ENCODE peak calls at places on chromosomes 16 and 17, in five cellular contexts. L is transverse colon, I is GM23248, R is cardiac fibroblast, C is BJ. V is an unnamed sample.
A peak's percentile ranks its signal among the peaks of the same experiment; 100 is the strongest.

GRCh38 chr16:2585651-2586081 is 47.8 kb downstream of the PDPK1 start:
- DNase-seq in L (no peak), I (no peak), R (no peak), C (no peak), V (no peak)

GRCh38 chr16:71367243-71367976 is 8.9 kb downstream of the CALB2 start:
- DNase-seq in L (peak; percentile 38), I (peak; percentile 70), R (peak; percentile 49), C (no peak), V (peak; percentile 44)

GRCh38 chr16:30046178-30046577 is 15.1 kb upstream of the TLCD3B start:
- DNase-seq in L (no peak), I (no peak), R (no peak), C (no peak), V (no peak)

GRCh38 chr17:74512624-74513084 is 18.6 kb downstream of the CD300LB start:
- DNase-seq in L (no peak), I (peak; percentile 94), R (peak; percentile 2), C (no peak), V (peak; percentile 65)

GRCh38 chr17:18315498-18316360 is 636 bp downstream of the SMCR8 start:
- DNase-seq in L (peak; percentile 23), I (no peak), R (no peak), C (no peak), V (no peak)

GRCh38 chr17:46832945-46833839 is 14.7 kb upstream of the WNT3 start:
- DNase-seq in L (no peak), I (peak; percentile 96), R (peak; percentile 71), C (peak; percentile 19), V (peak; percentile 74)

GRCh38 chr17:19304209-19304608 is 58.3 kb downstream of the B9D1 start:
- DNase-seq in L (peak; percentile 74), I (peak; percentile 64), R (peak; percentile 77), C (no peak), V (no peak)

GRCh38 chr17:38919316-38920078 is 5.9 kb upstream of the LASP1NB start:
- DNase-seq in L (no peak), I (no peak), R (no peak), C (no peak), V (no peak)

GRCh38 chr16:81693467-81694303 is 85.4 kb upstream of the PLCG2 start:
- DNase-seq in L (peak; percentile 39), I (no peak), R (no peak), C (no peak), V (peak; percentile 82)

GRCh38 chr16:1614226-1615102 is 2.3 kb downstream of the CRAMP1 start:
- DNase-seq in L (peak; percentile 17), I (peak; percentile 84), R (peak; percentile 44), C (no peak), V (peak; percentile 34)

GRCh38 chr16:12453832-12454231 is 349.9 kb downstream of the CPPED1 start:
- DNase-seq in L (no peak), I (peak; percentile 7), R (no peak), C (no peak), V (no peak)

GRCh38 chr17:54261465-54261864 is 438.7 kb downstream of the KIF2B start:
- DNase-seq in L (no peak), I (no peak), R (no peak), C (no peak), V (no peak)

GRCh38 chr16:2480948-2481347 is 6.0 kb downstream of the TBC1D24 start:
- DNase-seq in L (peak; percentile 80), I (no peak), R (no peak), C (no peak), V (no peak)

GRCh38 chr17:47013341-47013740 is 34.3 kb upstream of the RPRML start:
- DNase-seq in L (no peak), I (peak; percentile 8), R (no peak), C (no peak), V (no peak)

GRCh38 chr17:45305532-45306087 is 11.2 kb downstream of the MAP3K14 start:
- DNase-seq in L (no peak), I (peak; percentile 88), R (peak; percentile 47), C (no peak), V (peak; percentile 86)

GRCh38 chr16:56615353-56615752 is 7.0 kb downstream of the MT2A start:
- DNase-seq in L (no peak), I (peak; percentile 72), R (peak; percentile 71), C (no peak), V (no peak)

GRCh38 chr17:64256913-64257807 is 5.9 kb downstream of the TEX2 start:
- DNase-seq in L (no peak), I (peak; percentile 88), R (no peak), C (no peak), V (no peak)

GRCh38 chr16:64864232-64864803 is 257.5 kb downstream of the CDH11 start:
- DNase-seq in L (no peak), I (peak; percentile 94), R (peak; percentile 96), C (peak; percentile 83), V (peak; percentile 51)
- H3K4me3 ChIP-seq in L (no peak overlapping the region), I (peak overlapping the region; percentile 59), R (peak overlapping the region; percentile 12), C (no peak overlapping the region), V (no peak overlapping the region)

GRCh38 chr17:15386083-15386482 is 44.7 kb upstream of the TEKT3 start:
- DNase-seq in L (no peak), I (no peak), R (no peak), C (no peak), V (no peak)

GRCh38 chr17:15382866-15383265 is 41.5 kb upstream of the TEKT3 start:
- DNase-seq in L (no peak), I (no peak), R (no peak), C (no peak), V (no peak)

GRCh38 chr17:15381707-15382106 is 40.3 kb upstream of the TEKT3 start:
- DNase-seq in L (no peak), I (no peak), R (no peak), C (no peak), V (no peak)

GRCh38 chr17:15385305-15385704 is 43.9 kb upstream of the TEKT3 start:
- DNase-seq in L (no peak), I (no peak), R (no peak), C (no peak), V (no peak)

DNA sequence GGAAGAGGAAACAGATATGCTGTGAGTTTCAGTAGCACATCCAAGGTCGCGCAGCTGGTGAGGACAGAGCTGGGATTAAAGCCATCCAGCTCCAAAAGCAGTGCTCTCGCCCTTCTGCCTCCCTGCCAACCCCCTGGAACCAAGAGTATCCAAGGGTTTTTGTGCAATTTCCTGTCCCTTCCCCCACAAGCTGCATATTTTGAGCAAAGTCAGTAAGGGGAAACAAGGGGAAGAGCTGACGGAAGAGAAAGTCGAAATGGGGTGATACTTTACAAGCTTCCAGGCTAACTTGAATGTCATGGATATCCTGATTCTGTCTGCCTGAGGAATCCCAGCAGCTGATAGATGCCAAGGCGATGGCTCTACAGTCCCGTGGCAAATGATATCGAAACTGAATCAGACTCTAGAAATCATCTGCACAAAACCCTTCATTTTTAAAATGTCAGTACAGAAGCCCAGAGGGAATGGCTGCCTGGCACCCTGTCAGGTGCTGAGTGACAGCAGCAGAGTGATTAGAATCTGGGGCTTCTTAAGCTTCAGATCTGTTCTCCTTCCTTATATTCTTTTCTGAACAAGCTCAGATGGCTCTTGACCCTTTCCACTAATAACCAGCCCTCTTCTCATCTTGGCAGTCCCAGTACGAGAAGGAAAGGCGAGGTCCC is 42.9 kb upstream of the TEKT3 start:
- DNase-seq in L (peak; percentile 28), I (peak; percentile 51), R (peak; percentile 24), C (no peak), V (no peak)
- H3K4me3 ChIP-seq in L (no peak overlapping the region), I (peak overlapping the region; percentile 76), R (peak overlapping the region; percentile 38), C (no peak overlapping the region), V (peak overlapping the region; percentile 11)

DNA sequence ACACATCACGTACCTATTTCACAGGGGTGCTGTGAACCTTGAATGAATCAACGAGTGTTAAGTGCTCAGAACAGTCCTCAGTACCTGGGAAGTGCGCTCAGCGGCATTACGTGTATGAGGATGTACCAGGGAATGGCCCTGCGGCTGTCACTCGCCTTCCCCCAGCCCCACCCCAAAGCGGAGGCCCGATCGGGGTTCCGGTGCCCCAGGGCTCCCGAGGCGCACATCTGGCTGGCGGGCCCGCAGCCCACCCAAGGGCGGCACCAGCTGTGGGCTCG is 17.6 kb downstream of the ZNF423 start:
- DNase-seq in L (no peak), I (no peak), R (no peak), C (no peak), V (no peak)
- H3K4me3 ChIP-seq in L (peak overlapping the region; percentile 13), I (no peak overlapping the region), R (no peak overlapping the region), C (no peak overlapping the region), V (no peak overlapping the region)

GRCh38 chr17:60139438-60140285 is 10.1 kb upstream of the CA4 start:
- DNase-seq in L (peak; percentile 75), I (peak; percentile 85), R (peak; percentile 69), C (no peak), V (peak; percentile 65)

GRCh38 chr17:60138769-60139437 is 10.9 kb upstream of the CA4 start:
- DNase-seq in L (no peak), I (no peak), R (no peak), C (no peak), V (no peak)

GRCh38 chr17:60142872-60143499 is 6.8 kb upstream of the CA4 start:
- DNase-seq in L (peak; percentile 91), I (peak; percentile 93), R (peak; percentile 93), C (peak; percentile 52), V (peak; percentile 90)

GRCh38 chr17:60137731-60138130 is 12.0 kb upstream of the CA4 start:
- DNase-seq in L (no peak), I (no peak), R (no peak), C (no peak), V (no peak)

GRCh38 chr17:60141111-60142018 is 8.4 kb upstream of the CA4 start:
- DNase-seq in L (no peak), I (peak; percentile 30), R (peak; percentile 71), C (no peak), V (no peak)
- H3K4me3 ChIP-seq in L (no peak overlapping the region), I (peak overlapping the region; percentile 14), R (peak overlapping the region; percentile 18), C (no peak overlapping the region), V (no peak overlapping the region)

GRCh38 chr17:81036128-81036891 is 1.4 kb downstream of the BAIAP2 start:
- DNase-seq in L (no peak), I (peak; percentile 49), R (no peak), C (no peak), V (no peak)

GRCh38 chr17:81037783-81038733 is 3.1 kb downstream of the BAIAP2 start:
- DNase-seq in L (no peak), I (no peak), R (no peak), C (no peak), V (no peak)

GRCh38 chr17:81035389-81036127 is 607 bp downstream of the BAIAP2 start:
- DNase-seq in L (no peak), I (peak; percentile 63), R (no peak), C (no peak), V (peak; percentile 32)

GRCh38 chr17:81039096-81039495 is 4.1 kb downstream of the BAIAP2 start:
- DNase-seq in L (no peak), I (no peak), R (no peak), C (no peak), V (no peak)

GRCh38 chr17:81037026-81037782 is 2.3 kb downstream of the BAIAP2 start:
- DNase-seq in L (no peak), I (no peak), R (no peak), C (no peak), V (peak; percentile 33)
- H3K4me3 ChIP-seq in L (no peak overlapping the region), I (peak overlapping the region; percentile 76), R (no peak overlapping the region), C (no peak overlapping the region), V (no peak overlapping the region)

V was measured in MG63.